ENCODE peak calls at places on chromosomes 2 and 18, in six cellular contexts. S, N, M, P, L and H are unnamed samples.
A peak's percentile ranks its signal among the peaks of the same experiment; 100 is the strongest.

GRCh38 chr2:148658807-148659722 is 14.5 kb downstream of the EPC2 start:
- DNase-seq in M (peak; percentile 67), N (no peak), S (peak; percentile 24), P (no peak), L (peak; percentile 73), H (peak; percentile 81)

GRCh38 chr2:101265893-101266499 is 13.3 kb downstream of the CNOT11 start:
- DNase-seq in S (no peak), L (no peak), M (no peak), P (no peak), N (peak; percentile 93), H (no peak)

GRCh38 chr2:159635006-159635746 is 18.8 kb upstream of the BAZ2B start:
- DNase-seq in P (no peak), M (peak; percentile 52), L (peak; percentile 33), N (no peak), S (no peak), H (no peak)

GRCh38 chr2:69969126-69969983 is 7.9 kb upstream of the ASPRV1 start:
- DNase-seq in P (no peak), N (peak; percentile 54), M (no peak), L (no peak), S (no peak), H (no peak)

GRCh38 chr18:76697441-76697901 is 124.9 kb upstream of the ZNF236 start:
- DNase-seq in L (peak; percentile 27), S (no peak), P (no peak), M (peak; percentile 58), N (no peak), H (peak; percentile 38)

GRCh38 chr2:70696142-70696541 is 71.9 kb downstream of the ADD2 start:
- DNase-seq in S (no peak), P (no peak), M (no peak), N (no peak), L (no peak), H (no peak)

GRCh38 chr2:38750793-38751042 is 443 bp downstream of the SRSF7 start:
- DNase-seq in M (no peak), S (peak; percentile 80), L (no peak), P (peak; percentile 75), N (peak; percentile 89), H (peak; percentile 46)

GRCh38 chr2:100935372-100935752 is 66.7 kb upstream of the RPL31 start:
- DNase-seq in P (no peak), M (peak; percentile 87), L (peak; percentile 70), S (no peak), N (no peak), H (peak; percentile 40)

GRCh38 chr2:234286118-234286598 is 210.7 kb downstream of the ARL4C start:
- DNase-seq in N (peak; percentile 76), M (no peak), P (no peak), L (peak; percentile 47), S (no peak), H (no peak)

GRCh38 chr2:172408143-172408766 is 19.1 kb upstream of the ITGA6 start:
- DNase-seq in N (no peak), M (no peak), S (no peak), P (no peak), L (no peak), H (no peak)

GRCh38 chr18:25136416-25137132 is 215.4 kb downstream of the ZNF521 start:
- DNase-seq in P (peak; percentile 43), S (no peak), M (peak; percentile 26), L (peak; percentile 6), N (no peak), H (no peak)

GRCh38 chr2:226893206-226893605 is 57.4 kb downstream of the RHBDD1 start:
- DNase-seq in M (peak; percentile 64), S (no peak), N (no peak), P (no peak), L (no peak), H (peak; percentile 26)

GRCh38 chr2:206368933-206369569 is 74.3 kb upstream of the ADAM23 start:
- DNase-seq in P (no peak), L (no peak), S (no peak), N (no peak), M (peak; percentile 28), H (no peak)

GRCh38 chr2:71154279-71154678 is 23.8 kb downstream of the MPHOSPH10 start:
- DNase-seq in S (no peak), N (no peak), P (no peak), M (no peak), L (no peak), H (no peak)

GRCh38 chr2:207315131-207315530 is 149.4 kb upstream of the KLF7 start:
- DNase-seq in N (no peak), S (no peak), P (no peak), M (peak; percentile 13), L (peak; percentile 56), H (no peak)

GRCh38 chr2:74105413-74105812 is 42.3 kb downstream of the BOLA3 start:
- DNase-seq in N (no peak), S (no peak), M (no peak), L (no peak), P (no peak), H (no peak)

GRCh38 chr2:83014462-83014861 is 1444.6 kb downstream of the SUCLG1 start:
- DNase-seq in L (no peak), N (no peak), P (no peak), S (no peak), M (no peak), H (no peak)

GRCh38 chr18:48161911-48162698 is 231.6 kb upstream of the SMAD2 start:
- DNase-seq in N (no peak), P (no peak), M (no peak), L (no peak), S (peak; percentile 31), H (peak; percentile 16)

GRCh38 chr2:238173692-238174091 is 14.9 kb downstream of the ERFE start:
- DNase-seq in L (no peak), N (no peak), M (no peak), P (no peak), S (no peak), H (no peak)

GRCh38 chr18:23982154-23983071 is 32.1 kb upstream of the TTC39C start:
- DNase-seq in N (peak; percentile 79), P (peak; percentile 79), L (peak; percentile 78), S (no peak), M (peak; percentile 24), H (peak; percentile 63)

DNA sequence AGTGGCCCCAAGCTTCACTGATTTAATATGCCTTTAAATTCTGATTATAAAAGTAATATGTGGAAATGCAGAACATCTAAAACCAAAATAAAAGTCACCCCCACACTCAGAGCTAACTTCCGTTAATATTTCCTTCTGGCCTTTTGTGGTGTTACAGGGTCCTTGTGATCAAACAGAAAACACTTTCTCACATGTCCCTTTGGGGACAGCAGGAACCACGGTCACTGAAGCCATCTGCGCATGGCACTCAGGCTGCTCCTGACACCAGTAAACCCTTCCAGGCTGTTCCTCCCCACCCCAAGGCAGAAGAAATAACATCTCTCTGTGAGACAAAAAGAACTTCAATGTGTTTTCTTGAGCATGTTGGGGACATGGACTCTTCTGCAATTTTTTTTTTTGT is 25.1 kb upstream of the GPR17 start:
- DNase-seq in P (no peak), N (no peak), M (no peak), L (no peak), S (no peak), H (no peak)
- H3K4me3 ChIP-seq in P (no peak overlapping the region), N (no peak overlapping the region), M (no peak overlapping the region), L (no peak overlapping the region), S (no peak overlapping the region), H (no peak overlapping the region)

GRCh38 chr2:65300134-65300771 is 72.6 kb downstream of the ACTR2 start:
- DNase-seq in S (no peak), L (peak; percentile 89), N (peak; percentile 90), P (peak; percentile 86), M (peak; percentile 92), H (peak; percentile 40)
- H3K4me3 ChIP-seq in S (no peak overlapping the region), L (no peak overlapping the region), N (no peak overlapping the region), P (no peak overlapping the region), M (peak overlapping the region; percentile 56), H (no peak overlapping the region)

GRCh38 chr2:219433666-219434467 is 776 bp upstream of the SPEG start:
- DNase-seq in P (no peak), L (peak; percentile 56), N (no peak), S (peak; percentile 68), M (peak; percentile 79), H (peak; percentile 69)

GRCh38 chr2:219435701-219436100 is 1.1 kb downstream of the SPEG start:
- DNase-seq in P (no peak), S (no peak), N (no peak), M (no peak), L (no peak), H (no peak)

GRCh38 chr2:219434718-219435525 is at the start of gene SPEG:
- DNase-seq in N (peak; percentile 70), L (no peak), M (peak; percentile 44), S (no peak), P (no peak), H (no peak)

GRCh38 chr2:219436491-219436890 is 1.8 kb downstream of the SPEG start:
- DNase-seq in N (no peak), P (no peak), L (no peak), S (no peak), M (no peak), H (no peak)

GRCh38 chr2:219434468-219434717 is 250 bp upstream of the SPEG start:
- DNase-seq in N (no peak), L (no peak), M (no peak), P (no peak), S (no peak), H (no peak)
- H3K4me3 ChIP-seq in N (no peak overlapping the region), L (no peak overlapping the region), M (no peak overlapping the region), P (peak overlapping the region; percentile 5), S (no peak overlapping the region), H (no peak overlapping the region)

GRCh38 chr18:3485153-3486149 is 35.5 kb downstream of the TGIF1 start:
- DNase-seq in P (no peak), S (no peak), N (no peak), M (no peak), L (no peak), H (no peak)
- H3K4me3 ChIP-seq in P (no peak overlapping the region), S (no peak overlapping the region), N (no peak overlapping the region), M (no peak overlapping the region), L (no peak overlapping the region), H (no peak overlapping the region)

DNA sequence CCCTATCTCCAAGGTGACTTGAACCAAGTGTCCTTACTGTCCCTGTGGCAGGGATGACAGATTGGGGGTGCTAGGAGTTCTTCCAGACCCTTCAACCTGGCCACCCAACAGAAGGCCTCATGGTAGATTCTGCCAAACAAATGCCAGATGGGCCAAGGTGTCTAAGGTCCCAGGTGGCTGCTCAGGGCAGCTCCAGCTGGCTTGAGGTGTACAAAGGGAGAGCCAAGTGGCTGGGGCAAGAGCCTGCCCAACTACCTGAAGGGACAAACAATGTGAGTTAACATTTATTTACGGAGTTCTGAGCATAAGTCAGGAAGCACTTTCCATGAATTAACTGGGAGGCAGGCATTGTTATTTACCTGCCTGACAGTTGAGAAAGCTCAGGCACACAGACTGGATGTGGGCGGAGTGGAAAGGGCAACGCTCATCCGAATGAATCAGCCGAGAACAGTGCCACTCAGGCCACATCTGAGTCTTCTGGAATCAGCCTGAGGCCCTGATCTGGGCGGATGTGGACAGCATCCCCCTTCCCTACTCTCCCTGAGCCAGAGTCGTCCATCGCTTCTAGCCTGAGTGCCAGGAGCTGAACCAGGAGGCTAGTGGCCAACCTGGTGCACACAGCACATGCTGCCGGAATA is 4.4 kb upstream of the KCNIP3 start:
- DNase-seq in L (no peak), S (no peak), N (no peak), M (peak; percentile 54), P (no peak), H (no peak)
- H3K4me3 ChIP-seq in L (no peak overlapping the region), S (no peak overlapping the region), N (no peak overlapping the region), M (no peak overlapping the region), P (no peak overlapping the region), H (no peak overlapping the region)

DNA sequence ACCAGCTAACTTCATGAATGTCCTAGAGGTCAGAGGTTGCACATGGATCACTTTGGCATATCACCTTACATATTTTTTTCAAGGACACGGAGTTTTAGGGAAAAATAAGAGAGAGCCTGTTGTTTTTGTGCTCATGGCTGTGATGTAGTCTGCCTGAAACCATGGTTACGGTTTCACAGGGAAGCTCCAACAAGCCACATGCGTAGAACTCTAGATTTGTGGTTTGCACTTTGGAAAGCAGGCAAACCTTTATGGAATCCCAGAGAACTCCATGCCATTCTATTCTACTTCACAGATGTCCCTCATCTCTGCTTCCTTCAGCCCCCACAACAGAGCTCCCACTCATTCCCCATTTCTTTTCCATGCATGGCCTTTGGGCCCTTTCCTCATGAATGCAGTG is 2.1 kb downstream of the PRKCE start:
- DNase-seq in L (no peak), P (no peak), S (no peak), N (no peak), M (peak; percentile 51), H (no peak)
- H3K4me3 ChIP-seq in L (no peak overlapping the region), P (no peak overlapping the region), S (no peak overlapping the region), N (no peak overlapping the region), M (peak overlapping the region; percentile 95), H (no peak overlapping the region)